ENCODE peak calls at places on chromosomes 1 and 21, in five cellular contexts. P is non-pigmented ciliary epithelial cell, J is anterior cingulate cortex, B is fibroblast of villous mesenchyme, L is islet precursor cell. S is an unnamed sample.

GRCh38 chr1:35266306-35266705 is 2.2 kb upstream of the ZMYM4 start:
- DNase-seq in P (no peak), J (no peak), B (no peak), L (no peak), S (no peak)

GRCh38 chr1:38891753-38892152 is 10.4 kb upstream of the GJA9 start:
- DNase-seq in P (no peak), J (no peak), B (no peak), L (peak), S (no peak)

GRCh38 chr1:221712198-221712684 is 29.6 kb downstream of the DUSP10 start:
- DNase-seq in P (peak), J (no peak), B (peak), L (no peak), S (peak)

GRCh38 chr1:112762541-112763141 is 47.5 kb upstream of the PPM1J start:
- DNase-seq in P (no peak), J (no peak), B (peak), L (peak), S (no peak)

GRCh38 chr1:68178821-68179490 is 53.4 kb downstream of the WLS start:
- DNase-seq in P (no peak), J (no peak), B (no peak), L (no peak), S (peak)

GRCh38 chr1:172949096-172949495 is 101.6 kb downstream of the TNFSF18 start:
- DNase-seq in P (no peak), J (no peak), B (no peak), L (no peak), S (no peak)

GRCh38 chr21:18764720-18765119 is 361.1 kb upstream of the TMPRSS15 start:
- DNase-seq in P (no peak), J (no peak), B (no peak), L (no peak), S (no peak)

GRCh38 chr21:38984982-38985422 is 179.3 kb downstream of the ETS2 start:
- DNase-seq in P (no peak), J (no peak), B (peak), L (no peak), S (peak)

GRCh38 chr1:226475112-226475511 is 67.2 kb upstream of the PARP1 start:
- DNase-seq in P (no peak), J (no peak), B (no peak), L (no peak), S (no peak)

GRCh38 chr1:52532247-52532646 is 20.6 kb downstream of the TUT4 start:
- DNase-seq in P (no peak), J (no peak), B (no peak), L (no peak), S (no peak)

GRCh38 chr1:228372183-228373003 is 34.2 kb downstream of the TRIM11 start:
- DNase-seq in P (no peak), J (no peak), B (no peak), L (no peak), S (no peak)

GRCh38 chr1:199302554-199302953 is 663.7 kb downstream of the PTPRC start:
- DNase-seq in P (no peak), J (no peak), B (peak), L (no peak), S (peak)

GRCh38 chr1:55209247-55209646 is 5.9 kb downstream of the USP24 start:
- DNase-seq in P (no peak), J (no peak), B (no peak), L (no peak), S (peak)

GRCh38 chr1:111778541-111779051 is 22.9 kb downstream of the DDX20 start:
- DNase-seq in P (no peak), J (no peak), B (no peak), L (no peak), S (no peak)

GRCh38 chr1:179353546-179353945 is 12.2 kb upstream of the AXDND1 start:
- DNase-seq in P (no peak), J (no peak), B (peak), L (peak), S (peak)

GRCh38 chr1:44947774-44948311 is 38.6 kb downstream of the EIF2B3 start:
- DNase-seq in P (no peak), J (no peak), B (no peak), L (no peak), S (peak)

GRCh38 chr1:181061891-181062777 is 26.4 kb upstream of the IER5 start:
- DNase-seq in P (no peak), J (no peak), B (no peak), L (no peak), S (no peak)

GRCh38 chr1:53135735-53136114 is 6.7 kb downstream of the SLC1A7 start:
- DNase-seq in P (no peak), J (no peak), B (peak), L (no peak), S (peak)

GRCh38 chr1:68516066-68516465 is 19.2 kb upstream of the DEPDC1 start:
- DNase-seq in P (no peak), J (no peak), B (no peak), L (no peak), S (no peak)

GRCh38 chr1:82171955-82172354 is 371.2 kb downstream of the ADGRL2 start:
- DNase-seq in P (no peak), J (no peak), B (no peak), L (no peak), S (no peak)

GRCh38 chr1:50841791-50842387 is 118.2 kb downstream of the FAF1 start:
- DNase-seq in P (peak), J (no peak), B (peak), L (no peak), S (peak)

GRCh38 chr1:39435597-39435996 is 55.8 kb upstream of the BMP8A start:
- DNase-seq in P (no peak), J (no peak), B (no peak), L (no peak), S (no peak)

GRCh38 chr1:178944729-178945128 is 73.9 kb upstream of the ANGPTL1 start:
- DNase-seq in P (no peak), J (no peak), B (no peak), L (no peak), S (no peak)